ENCODE peak calls at places on chromosomes 16 and 17, in four cellular contexts. U is H1, D is GM12878, Y is GM12891. J is an unnamed sample.

GRCh38 chr16:9134739-9135138 is 43.3 kb downstream of the HAPSTR1 start:
- DNase-seq in U (no peak), D (no peak), Y (peak), J (peak)

GRCh38 chr16:3857189-3858013 is 23.1 kb downstream of the CREBBP start:
- DNase-seq in U (no peak), D (peak), Y (no peak), J (no peak)

GRCh38 chr17:63978266-63979200 is 5.8 kb upstream of the SCN4A start:
- DNase-seq in U (no peak), D (no peak), Y (no peak), J (no peak)

GRCh38 chr17:4739122-4740024 is at the start of the genes CXCL16 and ZMYND15:
- DNase-seq in U (no peak), D (no peak), Y (peak), J (peak)

GRCh38 chr17:12362853-12363252 is 302.8 kb upstream of the MYOCD start:
- DNase-seq in U (no peak), D (no peak), Y (no peak), J (no peak)

GRCh38 chr17:74369221-74369620 is 1.9 kb downstream of the GPR142 start:
- DNase-seq in U (no peak), D (no peak), Y (peak), J (no peak)

GRCh38 chr16:2963074-2963610 is 933 bp upstream of the KREMEN2 start:
- DNase-seq in U (no peak), D (no peak), Y (no peak), J (no peak)

GRCh38 chr17:21678451-21679081 is 13.8 kb upstream of the KCNJ18 start:
- DNase-seq in U (no peak), D (no peak), Y (no peak), J (no peak)

GRCh38 chr17:78242024-78242742 is 10.8 kb downstream of the TMEM235 start:
- DNase-seq in U (no peak), D (peak), Y (no peak), J (no peak)

GRCh38 chr17:34533811-34534527 is 45.4 kb upstream of the TMEM132E start:
- DNase-seq in U (no peak), D (no peak), Y (no peak), J (no peak)

GRCh38 chr17:77893144-77894044 is 65.1 kb upstream of the TNRC6C start:
- DNase-seq in U (no peak), D (no peak), Y (no peak), J (no peak)

GRCh38 chr17:47733414-47734288 is 615 bp downstream of the TBX21 start:
- DNase-seq in U (no peak), D (no peak), Y (peak), J (peak)
- TF ChIP-seq POLR2A in U (no peak), D (no peak), Y (no peak), J (no peak)

GRCh38 chr17:1423456-1424135 is 23.6 kb upstream of the YWHAE start:
- DNase-seq in U (no peak), D (no peak), Y (no peak), J (no peak)

GRCh38 chr17:1420981-1421380 is 21.0 kb upstream of the YWHAE start:
- DNase-seq in U (no peak), D (no peak), Y (no peak), J (no peak)

GRCh38 chr17:1420163-1420562 is 20.1 kb upstream of the YWHAE start:
- DNase-seq in U (no peak), D (no peak), Y (no peak), J (no peak)

GRCh38 chr17:1421470-1421869 is 21.4 kb upstream of the YWHAE start:
- DNase-seq in U (no peak), D (no peak), Y (no peak), J (no peak)

GRCh38 chr17:1422907-1423306 is 22.9 kb upstream of the YWHAE start:
- DNase-seq in U (no peak), D (no peak), Y (no peak), J (no peak)
- TF ChIP-seq POLR2AphosphoS5 in U (no peak), D (no peak), Y (no peak), J (no peak)

DNA sequence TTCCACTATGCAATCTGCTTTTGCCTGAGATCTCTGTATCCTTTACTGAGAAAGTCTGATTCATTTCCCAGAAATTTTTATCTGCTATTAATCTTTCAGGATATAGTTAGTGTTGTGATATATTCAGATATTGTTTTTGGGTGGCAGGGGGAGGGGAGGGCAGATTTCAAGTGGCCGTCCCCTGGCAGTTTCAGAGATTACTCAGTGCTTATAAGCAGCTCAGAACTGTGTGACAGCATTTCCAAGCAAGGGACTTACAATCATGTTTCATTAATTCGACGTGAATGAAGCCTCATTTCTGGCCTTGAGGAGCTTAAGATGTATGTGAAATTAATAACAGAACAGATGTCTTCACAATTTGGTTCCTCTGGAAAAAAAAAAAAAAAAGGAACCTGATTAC is 35.1 kb upstream of the MMP2 start:
- DNase-seq in U (no peak), D (no peak), Y (no peak), J (no peak)
- TF ChIP-seq TAF1 in U (no peak), D (no peak), Y (no peak), J (no peak)

GRCh38 chr16:66752958-66753357 is 1.5 kb upstream of the DYNC1LI2 start:
- DNase-seq in U (no peak), D (no peak), Y (no peak), J (no peak)

GRCh38 chr16:66750279-66751134 is 902 bp downstream of the DYNC1LI2 start:
- DNase-seq in U (no peak), D (no peak), Y (no peak), J (no peak)

GRCh38 chr16:66752379-66752778 is 970 bp upstream of the DYNC1LI2 start:
- DNase-seq in U (no peak), D (no peak), Y (no peak), J (no peak)

GRCh38 chr16:66751992-66752322 is 548 bp upstream of the DYNC1LI2 start:
- DNase-seq in U (no peak), D (no peak), Y (no peak), J (no peak)

GRCh38 chr16:66751135-66751991 is at the start of gene DYNC1LI2:
- DNase-seq in U (no peak), D (no peak), Y (peak), J (peak)
- TF ChIP-seq POLR2A in U (peak), D (peak), Y (peak), J (peak)

DNA sequence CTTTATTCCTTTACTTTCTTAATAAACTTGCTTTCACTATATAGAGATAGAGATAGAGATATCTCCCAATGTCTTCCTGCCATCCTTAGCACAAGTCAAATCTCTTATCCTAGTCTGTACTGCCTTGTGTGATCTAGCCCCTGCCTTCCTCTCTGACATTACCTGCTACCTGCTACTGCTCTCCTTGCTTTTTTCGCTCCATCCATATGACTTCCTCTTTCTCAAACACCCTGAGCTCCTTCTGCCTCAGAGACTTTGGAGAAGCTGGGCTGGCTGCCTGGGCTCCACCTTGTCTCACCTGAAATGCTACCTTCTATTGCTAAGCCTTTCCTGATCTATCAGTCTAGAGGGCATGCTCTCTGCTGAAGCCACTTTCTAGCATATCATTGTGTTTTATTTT is 24.7 kb upstream of the WSB1 start:
- DNase-seq in U (no peak), D (no peak), Y (no peak), J (no peak)
- TF ChIP-seq POLR2AphosphoS5 in U (no peak), D (no peak), Y (no peak), J (no peak)

J was measured in GM12892.